ENCODE peak calls at places on chromosomes 3 and 15, in seven cellular contexts. One of them, this sample, is unnamed.

GRCh38 chr15:79157631-79158592 is 67.3 kb upstream of the RASGRF1 start:
- DNase-seq in adipocyte: no peak
- DNase-seq in SJCRH30: no peak
- DNase-seq in body of pancreas: no peak
- DNase-seq in right lobe of liver: no peak
- DNase-seq in adrenal gland: no peak
- DNase-seq in CD4-positive, CD25-positive, alpha-beta regulatory T cell: no peak
- DNase-seq in this sample: no peak

GRCh38 chr3:21524113-21524512 is 226.9 kb downstream of the ZNF385D start:
- DNase-seq in adipocyte: peak; percentile 61
- DNase-seq in SJCRH30: no peak
- DNase-seq in body of pancreas: no peak
- DNase-seq in right lobe of liver: no peak
- DNase-seq in adrenal gland: no peak
- DNase-seq in CD4-positive, CD25-positive, alpha-beta regulatory T cell: no peak
- DNase-seq in this sample: no peak

GRCh38 chr15:71153823-71154524 is 38.7 kb downstream of the THSD4 start:
- DNase-seq in adipocyte: no peak
- DNase-seq in SJCRH30: no peak
- DNase-seq in body of pancreas: no peak
- DNase-seq in right lobe of liver: no peak
- DNase-seq in adrenal gland: no peak
- DNase-seq in CD4-positive, CD25-positive, alpha-beta regulatory T cell: no peak
- DNase-seq in this sample: no peak

GRCh38 chr15:66241301-66241700 is 12.2 kb downstream of the MEGF11 start:
- DNase-seq in adipocyte: no peak
- DNase-seq in SJCRH30: no peak
- DNase-seq in body of pancreas: no peak
- DNase-seq in right lobe of liver: no peak
- DNase-seq in adrenal gland: no peak
- DNase-seq in CD4-positive, CD25-positive, alpha-beta regulatory T cell: no peak
- DNase-seq in this sample: no peak

GRCh38 chr3:37741644-37742043 is 120.0 kb upstream of the CTDSPL start:
- DNase-seq in adipocyte: peak; percentile 11
- DNase-seq in SJCRH30: no peak
- DNase-seq in body of pancreas: peak; percentile 53
- DNase-seq in right lobe of liver: no peak
- DNase-seq in adrenal gland: peak; percentile 88
- DNase-seq in CD4-positive, CD25-positive, alpha-beta regulatory T cell: no peak
- DNase-seq in this sample: peak; percentile 49

GRCh38 chr3:48024401-48024800 is 8.2 kb upstream of the MAP4 start:
- DNase-seq in adipocyte: peak; percentile 15
- DNase-seq in SJCRH30: no peak
- DNase-seq in body of pancreas: no peak
- DNase-seq in right lobe of liver: no peak
- DNase-seq in adrenal gland: no peak
- DNase-seq in CD4-positive, CD25-positive, alpha-beta regulatory T cell: no peak
- DNase-seq in this sample: no peak

GRCh38 chr3:143430582-143430981 is 311.0 kb downstream of the CHST2 start:
- DNase-seq in adipocyte: no peak
- DNase-seq in SJCRH30: no peak
- DNase-seq in body of pancreas: no peak
- DNase-seq in right lobe of liver: no peak
- DNase-seq in adrenal gland: no peak
- DNase-seq in CD4-positive, CD25-positive, alpha-beta regulatory T cell: no peak
- DNase-seq in this sample: no peak

GRCh38 chr15:72319360-72319984 is 485 bp downstream of the CELF6 start:
- DNase-seq in adipocyte: peak; percentile 82
- DNase-seq in SJCRH30: peak; percentile 72
- DNase-seq in body of pancreas: peak; percentile 74
- DNase-seq in right lobe of liver: peak; percentile 69
- DNase-seq in adrenal gland: peak; percentile 71
- DNase-seq in CD4-positive, CD25-positive, alpha-beta regulatory T cell: peak; percentile 46
- DNase-seq in this sample: peak; percentile 69

GRCh38 chr3:100602506-100603444 is 6.6 kb upstream of the ADGRG7 start:
- DNase-seq in adipocyte: no peak
- DNase-seq in SJCRH30: peak; percentile 43
- DNase-seq in body of pancreas: no peak
- DNase-seq in right lobe of liver: no peak
- DNase-seq in adrenal gland: no peak
- DNase-seq in CD4-positive, CD25-positive, alpha-beta regulatory T cell: no peak
- DNase-seq in this sample: no peak

GRCh38 chr3:73009008-73009407 is 12.4 kb downstream of the PPP4R2 start:
- DNase-seq in adipocyte: no peak
- DNase-seq in SJCRH30: no peak
- DNase-seq in body of pancreas: no peak
- DNase-seq in right lobe of liver: no peak
- DNase-seq in adrenal gland: no peak
- DNase-seq in CD4-positive, CD25-positive, alpha-beta regulatory T cell: no peak
- DNase-seq in this sample: no peak

GRCh38 chr3:170765419-170766078 is 104.4 kb downstream of the RPL22L1 start:
- DNase-seq in adipocyte: peak; percentile 56
- DNase-seq in SJCRH30: no peak
- DNase-seq in body of pancreas: no peak
- DNase-seq in right lobe of liver: peak; percentile 66
- DNase-seq in adrenal gland: no peak
- DNase-seq in CD4-positive, CD25-positive, alpha-beta regulatory T cell: no peak
- DNase-seq in this sample: peak; percentile 66

GRCh38 chr3:67704322-67704721 is 49.9 kb upstream of the SUCLG2 start:
- DNase-seq in adipocyte: no peak
- DNase-seq in SJCRH30: no peak
- DNase-seq in body of pancreas: no peak
- DNase-seq in right lobe of liver: peak; percentile 57
- DNase-seq in adrenal gland: no peak
- DNase-seq in CD4-positive, CD25-positive, alpha-beta regulatory T cell: no peak
- DNase-seq in this sample: no peak

GRCh38 chr15:101451192-101451799 is 38.2 kb downstream of the PCSK6 start:
- DNase-seq in adipocyte: peak; percentile 13
- DNase-seq in SJCRH30: peak; percentile 92
- DNase-seq in body of pancreas: no peak
- DNase-seq in right lobe of liver: peak; percentile 91
- DNase-seq in adrenal gland: peak; percentile 90
- DNase-seq in CD4-positive, CD25-positive, alpha-beta regulatory T cell: no peak
- DNase-seq in this sample: no peak

GRCh38 chr3:111917300-111917699 is 58.2 kb downstream of the PHLDB2 start:
- DNase-seq in adipocyte: no peak
- DNase-seq in SJCRH30: peak; percentile 84
- DNase-seq in body of pancreas: no peak
- DNase-seq in right lobe of liver: no peak
- DNase-seq in adrenal gland: no peak
- DNase-seq in CD4-positive, CD25-positive, alpha-beta regulatory T cell: no peak
- DNase-seq in this sample: no peak

GRCh38 chr3:111910806-111911205 is 51.7 kb downstream of the PHLDB2 start:
- DNase-seq in adipocyte: peak; percentile 64
- DNase-seq in SJCRH30: no peak
- DNase-seq in body of pancreas: no peak
- DNase-seq in right lobe of liver: no peak
- DNase-seq in adrenal gland: no peak
- DNase-seq in CD4-positive, CD25-positive, alpha-beta regulatory T cell: no peak
- DNase-seq in this sample: no peak

GRCh38 chr3:111911446-111911845 is 52.4 kb downstream of the PHLDB2 start:
- DNase-seq in adipocyte: no peak
- DNase-seq in SJCRH30: no peak
- DNase-seq in body of pancreas: no peak
- DNase-seq in right lobe of liver: no peak
- DNase-seq in adrenal gland: no peak
- DNase-seq in CD4-positive, CD25-positive, alpha-beta regulatory T cell: no peak
- DNase-seq in this sample: no peak

GRCh38 chr3:111915905-111916304 is 56.8 kb downstream of the PHLDB2 start:
- DNase-seq in adipocyte: no peak
- DNase-seq in SJCRH30: peak; percentile 91
- DNase-seq in body of pancreas: no peak
- DNase-seq in right lobe of liver: no peak
- DNase-seq in adrenal gland: no peak
- DNase-seq in CD4-positive, CD25-positive, alpha-beta regulatory T cell: no peak
- DNase-seq in this sample: no peak

DNA sequence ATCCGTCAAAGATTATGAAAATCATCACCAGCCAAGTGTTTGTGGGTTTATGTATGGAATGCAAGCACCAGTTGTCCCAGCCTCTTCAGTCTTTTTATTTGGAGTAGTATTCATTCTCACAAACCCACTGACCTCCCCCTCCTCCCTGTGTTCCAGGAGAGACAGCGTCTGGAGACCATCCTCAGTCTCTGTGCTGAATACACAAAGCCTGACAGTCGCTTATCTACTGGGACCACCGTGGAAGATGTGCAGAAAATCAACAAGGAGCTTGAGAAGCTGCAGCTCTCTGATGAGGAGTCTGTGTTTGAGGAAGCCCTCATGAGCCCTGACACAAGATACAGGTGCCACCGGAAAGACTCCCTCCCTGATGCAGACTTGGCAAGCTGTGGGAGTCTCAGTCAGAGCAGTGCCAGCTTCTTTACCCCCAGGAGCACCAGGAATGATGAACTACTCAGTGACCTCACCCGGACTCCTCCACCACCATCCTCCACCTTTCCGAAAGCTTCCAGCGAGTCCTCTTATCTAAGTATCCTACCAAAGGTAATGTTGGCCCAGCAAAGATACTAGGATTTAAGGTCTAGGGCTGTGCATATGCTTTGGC is 54.2 kb downstream of the PHLDB2 start:
- DNase-seq in adipocyte: no peak
- DNase-seq in SJCRH30: no peak
- DNase-seq in body of pancreas: no peak
- DNase-seq in right lobe of liver: no peak
- DNase-seq in adrenal gland: no peak
- DNase-seq in CD4-positive, CD25-positive, alpha-beta regulatory T cell: no peak
- DNase-seq in this sample: no peak
- H3K4me1 ChIP-seq in adipocyte: peaks cover 25% of the 10 kb centered on the region
- H3K4me1 ChIP-seq in SJCRH30: peaks cover 52% of the 10 kb centered on the region
- H3K4me1 ChIP-seq in body of pancreas: peaks cover 24% of the 10 kb centered on the region
- H3K4me1 ChIP-seq in right lobe of liver: no peaks in the 10 kb centered on the region
- H3K4me1 ChIP-seq in adrenal gland: peaks cover 5% of the 10 kb centered on the region
- H3K4me1 ChIP-seq in CD4-positive, CD25-positive, alpha-beta regulatory T cell: no peaks in the 10 kb centered on the region
- H3K4me1 ChIP-seq in this sample: no peaks in the 10 kb centered on the region

GRCh38 chr15:44726568-44727461 is 9.5 kb upstream of the TRIM69 start:
- DNase-seq in adipocyte: peak; percentile 83
- DNase-seq in SJCRH30: peak; percentile 82
- DNase-seq in body of pancreas: no peak
- DNase-seq in right lobe of liver: no peak
- DNase-seq in adrenal gland: peak; percentile 55
- DNase-seq in CD4-positive, CD25-positive, alpha-beta regulatory T cell: peak; percentile 86
- DNase-seq in this sample: no peak
- H3K4me1 ChIP-seq in adipocyte: peaks cover 43% of the 10 kb centered on the region
- H3K4me1 ChIP-seq in SJCRH30: peaks cover 22% of the 10 kb centered on the region
- H3K4me1 ChIP-seq in body of pancreas: peaks cover 19% of the 10 kb centered on the region
- H3K4me1 ChIP-seq in right lobe of liver: peaks cover 6% of the 10 kb centered on the region
- H3K4me1 ChIP-seq in adrenal gland: peaks cover 9% of the 10 kb centered on the region
- H3K4me1 ChIP-seq in CD4-positive, CD25-positive, alpha-beta regulatory T cell: peaks cover 89% of the 10 kb centered on the region
- H3K4me1 ChIP-seq in this sample: peaks cover 4% of the 10 kb centered on the region

DNA sequence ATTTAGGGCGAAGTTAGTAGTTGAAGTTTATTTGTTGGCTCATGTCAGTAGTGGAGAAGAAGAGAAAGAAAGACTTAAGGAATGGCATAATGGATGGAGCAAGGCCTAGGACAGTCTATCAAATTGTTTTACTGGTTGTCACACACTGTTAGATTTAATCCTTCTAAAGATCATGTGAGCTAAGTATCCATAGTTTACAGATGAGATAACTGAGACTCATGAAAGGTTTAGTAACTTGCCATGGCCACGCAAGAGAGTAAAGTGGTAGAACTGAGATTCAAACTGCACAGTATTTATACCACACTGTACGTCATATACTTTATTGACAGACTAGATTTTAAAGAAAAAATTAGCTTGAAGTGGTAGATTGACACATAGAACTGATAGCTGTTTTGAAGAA is 11.4 kb downstream of the SPRED1 start:
- DNase-seq in adipocyte: peak; percentile 47
- DNase-seq in SJCRH30: no peak
- DNase-seq in body of pancreas: no peak
- DNase-seq in right lobe of liver: no peak
- DNase-seq in adrenal gland: no peak
- DNase-seq in CD4-positive, CD25-positive, alpha-beta regulatory T cell: no peak
- DNase-seq in this sample: no peak
- H3K4me1 ChIP-seq in adipocyte: peaks cover 62% of the 10 kb centered on the region
- H3K4me1 ChIP-seq in SJCRH30: peaks cover 4% of the 10 kb centered on the region
- H3K4me1 ChIP-seq in body of pancreas: no peaks in the 10 kb centered on the region
- H3K4me1 ChIP-seq in right lobe of liver: no peaks in the 10 kb centered on the region
- H3K4me1 ChIP-seq in adrenal gland: no peaks in the 10 kb centered on the region
- H3K4me1 ChIP-seq in CD4-positive, CD25-positive, alpha-beta regulatory T cell: no peaks in the 10 kb centered on the region
- H3K4me1 ChIP-seq in this sample: no peaks in the 10 kb centered on the region

GRCh38 chr15:59274126-59274970 is 67.7 kb downstream of the LDHAL6B start:
- DNase-seq in adipocyte: no peak
- DNase-seq in SJCRH30: no peak
- DNase-seq in body of pancreas: no peak
- DNase-seq in right lobe of liver: no peak
- DNase-seq in adrenal gland: no peak
- DNase-seq in CD4-positive, CD25-positive, alpha-beta regulatory T cell: no peak
- DNase-seq in this sample: no peak
- H3K4me1 ChIP-seq in adipocyte: no peaks in the 10 kb centered on the region
- H3K4me1 ChIP-seq in SJCRH30: no peaks in the 10 kb centered on the region
- H3K4me1 ChIP-seq in body of pancreas: peaks cover 14% of the 10 kb centered on the region
- H3K4me1 ChIP-seq in right lobe of liver: no peaks in the 10 kb centered on the region
- H3K4me1 ChIP-seq in adrenal gland: no peaks in the 10 kb centered on the region
- H3K4me1 ChIP-seq in CD4-positive, CD25-positive, alpha-beta regulatory T cell: peaks cover 3% of the 10 kb centered on the region
- H3K4me1 ChIP-seq in this sample: peaks cover 5% of the 10 kb centered on the region

GRCh38 chr15:60397772-60398445 is at the start of gene ANXA2:
- DNase-seq in adipocyte: peak; percentile 96
- DNase-seq in SJCRH30: peak; percentile 84
- DNase-seq in body of pancreas: peak; percentile 81
- DNase-seq in right lobe of liver: peak; percentile 85
- DNase-seq in adrenal gland: peak; percentile 87
- DNase-seq in CD4-positive, CD25-positive, alpha-beta regulatory T cell: peak; percentile 82
- DNase-seq in this sample: peak; percentile 94
- H3K4me1 ChIP-seq in adipocyte: peaks cover 47% of the 10 kb centered on the region
- H3K4me1 ChIP-seq in SJCRH30: peaks cover 54% of the 10 kb centered on the region
- H3K4me1 ChIP-seq in body of pancreas: peaks cover 46% of the 10 kb centered on the region
- H3K4me1 ChIP-seq in right lobe of liver: peaks cover 4% of the 10 kb centered on the region
- H3K4me1 ChIP-seq in adrenal gland: peaks cover 42% of the 10 kb centered on the region
- H3K4me1 ChIP-seq in CD4-positive, CD25-positive, alpha-beta regulatory T cell: peaks cover 51% of the 10 kb centered on the region
- H3K4me1 ChIP-seq in this sample: peaks cover 4% of the 10 kb centered on the region

DNA sequence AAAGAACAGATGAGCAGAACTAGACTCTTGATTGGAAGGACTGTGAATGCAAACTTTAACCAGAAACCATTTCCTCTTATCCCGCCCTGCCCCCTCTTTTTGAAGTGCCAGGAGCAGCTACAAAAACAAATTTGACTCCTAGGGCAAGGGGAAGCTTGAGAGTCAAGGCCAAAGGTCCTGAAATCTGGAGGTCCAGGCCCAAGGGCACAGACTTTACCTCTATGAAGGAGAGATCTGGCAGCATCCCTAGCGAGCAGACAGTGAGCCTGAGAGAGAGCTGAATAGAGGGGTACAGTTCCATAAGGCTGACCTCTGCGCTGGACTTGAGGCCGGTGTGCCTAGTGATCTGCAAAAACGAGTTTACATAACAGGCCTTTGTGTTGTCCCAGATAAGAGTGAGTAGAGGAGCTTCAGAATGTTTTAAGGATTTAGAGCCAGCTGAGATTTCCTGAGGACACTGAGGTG is 5.1 kb downstream of the RAB43 start:
- DNase-seq in adipocyte: no peak
- DNase-seq in SJCRH30: peak; percentile 53
- DNase-seq in body of pancreas: no peak
- DNase-seq in right lobe of liver: peak; percentile 81
- DNase-seq in adrenal gland: peak; percentile 44
- DNase-seq in CD4-positive, CD25-positive, alpha-beta regulatory T cell: peak; percentile 28
- DNase-seq in this sample: no peak
- H3K4me1 ChIP-seq in adipocyte: peaks cover 41% of the 10 kb centered on the region
- H3K4me1 ChIP-seq in SJCRH30: peaks cover 5% of the 10 kb centered on the region
- H3K4me1 ChIP-seq in body of pancreas: peaks cover 45% of the 10 kb centered on the region
- H3K4me1 ChIP-seq in right lobe of liver: peaks cover 11% of the 10 kb centered on the region
- H3K4me1 ChIP-seq in adrenal gland: peaks cover 32% of the 10 kb centered on the region
- H3K4me1 ChIP-seq in CD4-positive, CD25-positive, alpha-beta regulatory T cell: peaks cover 72% of the 10 kb centered on the region
- H3K4me1 ChIP-seq in this sample: peaks cover 8% of the 10 kb centered on the region

This sample was measured in Peyer's patch.